ENCODE peak calls at places on chromosome 10, in seven cellular contexts. A is LoVo; M is endothelial cell; G is posterior vena cava; B is NCI-H2081; R is NCI-H460; V is activated CD4-positive, alpha-beta memory T cell treated with anti-CD3 and anti-CD28 coated beads, Interleukin-2, amount 10 ng/mL, durations not matched to agents 7 days and 5 days. L is an unnamed sample.

GRCh38 chr10:35336084-35336831 is at the start of gene CCNY:
- DNase-seq in A (peak), M (peak), G (peak), B (peak), R (peak), V (peak), L (peak)

GRCh38 chr10:110216240-110216639 is 8.8 kb downstream of the MXI1 start:
- DNase-seq in A (no peak), M (no peak), G (no peak), B (no peak), R (no peak), V (no peak), L (peak)

GRCh38 chr10:54094321-54094720 is 706.7 kb downstream of the PCDH15 start:
- DNase-seq in A (no peak), M (no peak), G (no peak), B (no peak), R (no peak), V (no peak), L (no peak)

GRCh38 chr10:81696609-81697388 is 178.2 kb upstream of the NRG3 start:
- DNase-seq in A (no peak), M (no peak), G (no peak), B (no peak), R (no peak), V (no peak), L (no peak)

GRCh38 chr10:67771200-67771599 is 66.8 kb downstream of the DNAJC12 start:
- DNase-seq in A (no peak), M (no peak), G (no peak), B (no peak), R (no peak), V (peak), L (no peak)

GRCh38 chr10:50561816-50562215 is 61.9 kb downstream of the SGMS1 start:
- DNase-seq in A (peak), M (no peak), G (no peak), B (peak), R (peak), V (no peak), L (peak)

GRCh38 chr10:62380002-62380401 is 5.8 kb downstream of the ZNF365 start:
- DNase-seq in A (peak), M (no peak), G (no peak), B (no peak), R (peak), V (no peak), L (peak)

GRCh38 chr10:114477285-114477684 is 73.0 kb upstream of the AFAP1L2 start:
- DNase-seq in A (no peak), M (no peak), G (peak), B (no peak), R (no peak), V (no peak), L (no peak)

GRCh38 chr10:133328358-133329343 is 8.0 kb downstream of the CALY start:
- DNase-seq in A (no peak), M (no peak), G (peak), B (no peak), R (no peak), V (no peak), L (no peak)

GRCh38 chr10:62919776-62920175 is 103.6 kb upstream of the EGR2 start:
- DNase-seq in A (no peak), M (no peak), G (no peak), B (no peak), R (no peak), V (no peak), L (peak)

GRCh38 chr10:32167450-32167849 is 111.2 kb upstream of the KIF5B start:
- DNase-seq in A (no peak), M (no peak), G (no peak), B (no peak), R (no peak), V (no peak), L (no peak)

L was measured in MCF 10A.